ENCODE peak calls at places on chromosomes 1 and 21, in seven cellular contexts. K, C, M, P, E, S and J are unnamed samples.

GRCh38 chr1:51168266-51168845 is 66.3 kb downstream of the C1orf185 start:
- DNase-seq in E (no peak), C (no peak), S (no peak), K (no peak), P (no peak), M (no peak), J (no peak)

GRCh38 chr1:51861669-51862068 is 16.9 kb downstream of the NRDC start:
- DNase-seq in E (no peak), S (no peak), C (no peak), K (no peak), P (no peak), M (no peak), J (no peak)

GRCh38 chr1:235588916-235589515 is 60.6 kb downstream of the GNG4 start:
- DNase-seq in K (peak), P (no peak), M (no peak), C (peak), E (peak), S (no peak), J (no peak)

GRCh38 chr1:218460367-218460766 is 115.2 kb downstream of the TGFB2 start:
- DNase-seq in P (no peak), M (peak), S (no peak), K (peak), E (peak), C (no peak), J (no peak)

GRCh38 chr21:32414579-32415358 is 2.3 kb downstream of the EVA1C start:
- DNase-seq in C (no peak), M (no peak), E (no peak), S (no peak), K (no peak), P (no peak), J (no peak)

GRCh38 chr1:193498088-193498605 is 311.7 kb upstream of the B3GALT2 start:
- DNase-seq in S (no peak), K (no peak), E (no peak), C (no peak), P (no peak), M (no peak), J (no peak)

GRCh38 chr1:160971618-160972056 is 17.0 kb upstream of the ITLN2 start:
- DNase-seq in M (no peak), S (no peak), P (no peak), K (no peak), C (no peak), E (no peak), J (no peak)

GRCh38 chr1:3064901-3065300 is 4.1 kb upstream of the PRDM16 start:
- DNase-seq in C (no peak), S (no peak), M (no peak), E (no peak), P (no peak), K (no peak), J (peak)

GRCh38 chr1:230905733-230906132 is 37.4 kb upstream of the C1orf198 start:
- DNase-seq in M (no peak), K (no peak), P (no peak), E (no peak), C (no peak), S (no peak), J (no peak)

GRCh38 chr1:39917825-39918224 is 16.1 kb upstream of the MYCL start:
- DNase-seq in M (no peak), S (no peak), C (no peak), K (no peak), P (no peak), E (peak), J (no peak)

GRCh38 chr1:231691618-231692259 is 65.1 kb downstream of the DISC1 start:
- DNase-seq in P (no peak), K (peak), M (peak), C (peak), E (peak), S (no peak), J (no peak)

GRCh38 chr1:175628548-175629317 is 114.7 kb downstream of the TNR start:
- DNase-seq in P (peak), C (no peak), E (no peak), S (no peak), M (no peak), K (no peak), J (no peak)

GRCh38 chr1:147849097-147849873 is 53.3 kb upstream of the GJA8 start:
- DNase-seq in M (no peak), S (no peak), C (no peak), E (no peak), K (no peak), P (no peak), J (no peak)

GRCh38 chr1:204685236-204686006 is at the start of gene LRRN2:
- DNase-seq in E (peak), K (peak), P (no peak), S (peak), C (no peak), M (peak), J (no peak)
- TF ChIP-seq EP300 in E (no peak), K (no peak), P (no peak), S (no peak), C (no peak), M (no peak), J (no peak)

DNA sequence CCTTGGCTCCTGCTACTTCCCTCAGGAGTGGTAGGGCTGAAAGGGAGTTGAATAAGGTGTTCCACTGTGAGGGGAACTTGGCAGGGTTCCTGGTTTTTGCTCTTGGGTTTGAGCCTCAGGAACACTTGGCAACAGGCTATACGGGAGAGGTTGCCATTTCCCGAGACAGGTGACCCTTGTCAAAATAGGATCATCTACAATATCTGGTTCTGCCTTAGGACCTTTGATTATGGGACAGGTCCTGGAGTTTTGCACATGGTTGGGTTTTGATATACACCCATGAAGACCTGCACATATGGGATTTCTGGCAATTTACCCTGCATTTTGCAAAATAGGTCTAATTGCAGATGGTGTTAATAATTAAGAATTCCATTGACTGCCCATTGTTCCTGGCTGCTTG is 31.1 kb downstream of the YY1AP1 start:
- DNase-seq in E (no peak), K (no peak), S (no peak), P (no peak), M (no peak), C (no peak), J (no peak)
- TF ChIP-seq POLR2A in E (no peak), K (no peak), S (no peak), P (no peak), M (no peak), C (no peak), J (no peak)

GRCh38 chr1:178939328-178939727 is 68.5 kb upstream of the ANGPTL1 start:
- DNase-seq in S (no peak), P (no peak), K (no peak), E (no peak), C (no peak), M (peak), J (no peak)

GRCh38 chr1:178941261-178941689 is 70.4 kb upstream of the ANGPTL1 start:
- DNase-seq in M (peak), S (no peak), C (no peak), K (peak), E (no peak), P (no peak), J (no peak)

GRCh38 chr1:178941849-178942248 is 71.0 kb upstream of the ANGPTL1 start:
- DNase-seq in C (no peak), P (no peak), S (no peak), K (no peak), M (peak), E (no peak), J (no peak)

GRCh38 chr1:178938959-178939317 is 68.1 kb upstream of the ANGPTL1 start:
- DNase-seq in P (peak), M (peak), S (peak), C (no peak), E (no peak), K (peak), J (no peak)

DNA sequence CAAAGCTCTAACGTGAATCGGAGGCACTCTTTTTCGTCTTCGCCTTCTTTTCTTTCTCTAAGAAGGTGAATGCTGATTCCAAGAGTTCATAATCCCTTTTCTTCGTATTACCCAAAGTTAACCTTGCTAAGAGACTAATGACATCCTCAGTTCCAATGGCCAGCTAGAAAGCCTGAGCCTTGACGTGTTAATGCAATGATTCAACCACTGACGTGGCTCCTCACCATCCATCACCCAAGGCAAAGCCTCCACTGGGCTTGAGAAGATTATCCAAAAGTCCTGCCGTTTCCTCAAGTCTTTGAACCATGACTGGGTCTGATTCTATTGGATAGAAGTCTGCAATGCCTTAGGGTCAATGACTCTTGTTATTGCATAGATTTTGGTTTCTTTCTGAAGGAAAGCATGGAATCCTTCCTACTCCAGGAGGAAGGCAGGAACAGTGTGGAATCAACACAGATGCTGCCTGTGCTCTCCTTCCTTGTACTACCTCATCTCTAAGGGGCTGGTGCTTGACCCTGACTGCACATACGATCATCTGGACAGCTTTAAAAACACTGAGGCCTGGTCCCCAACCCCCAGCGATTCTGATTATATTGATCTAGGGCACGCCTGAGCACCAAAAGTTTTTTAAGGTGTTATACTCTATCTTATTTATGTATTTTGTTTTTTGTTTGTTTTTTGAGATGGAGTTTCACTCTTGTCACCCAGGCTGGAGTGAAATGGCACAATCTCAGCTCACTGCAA is 69.3 kb upstream of the ANGPTL1 start:
- DNase-seq in C (no peak), E (no peak), S (no peak), P (no peak), K (peak), M (no peak), J (no peak)
- TF ChIP-seq EP300 in C (no peak), E (no peak), S (no peak), P (no peak), K (no peak), M (no peak), J (no peak)

GRCh38 chr1:9733160-9733789 is 81.7 kb downstream of the PIK3CD start:
- DNase-seq in C (no peak), K (no peak), M (no peak), E (no peak), P (no peak), S (no peak), J (no peak)
- TF ChIP-seq POLR2A in C (no peak), K (no peak), M (no peak), E (no peak), P (no peak), S (no peak), J (no peak)